ENCODE peak calls at places on chromosomes 5 and 9, in seven cellular contexts. U, E, C, L, S, P and Q are unnamed samples. For H3K27me3, the result is how much of the 10 kb centered on the place peaks cover.

GRCh38 chr9:98191615-98192502 is 578 bp downstream of the CORO2A start:
- DNase-seq in L (no peak), C (no peak), P (no peak), E (peak), S (peak), U (peak), Q (peak)

GRCh38 chr9:34254141-34254913 is 74.7 kb downstream of the KIF24 start:
- DNase-seq in S (no peak), P (no peak), E (no peak), C (peak), U (peak), L (no peak), Q (peak)

GRCh38 chr9:130433168-130433946 is 11.4 kb upstream of the ASS1 start:
- DNase-seq in L (no peak), C (peak), U (peak), P (no peak), E (no peak), S (peak), Q (no peak)

GRCh38 chr5:57441557-57441956 is 41.1 kb downstream of the ACTBL2 start:
- DNase-seq in U (peak), P (no peak), S (peak), C (peak), E (no peak), L (no peak), Q (peak)

GRCh38 chr5:95759634-95760033 is 28.5 kb downstream of the RHOBTB3 start:
- DNase-seq in E (peak), L (no peak), S (no peak), U (no peak), C (peak), P (no peak), Q (no peak)

GRCh38 chr9:97046228-97046627 is 7.3 kb upstream of the CTSV start:
- DNase-seq in E (peak), C (peak), L (no peak), U (peak), P (no peak), S (no peak), Q (peak)

GRCh38 chr9:37587521-37587920 is 4.9 kb downstream of the TOMM5 start:
- DNase-seq in S (no peak), L (no peak), C (no peak), P (no peak), E (no peak), U (no peak), Q (no peak)

GRCh38 chr5:127029513-127030258 is 672 bp downstream of the MARCHF3 start:
- DNase-seq in E (peak), P (no peak), U (peak), S (peak), L (peak), C (peak), Q (peak)

GRCh38 chr5:133691448-133691847 is 79.1 kb upstream of the FSTL4 start:
- DNase-seq in S (no peak), C (peak), P (no peak), E (no peak), U (no peak), L (no peak), Q (peak)

DNA sequence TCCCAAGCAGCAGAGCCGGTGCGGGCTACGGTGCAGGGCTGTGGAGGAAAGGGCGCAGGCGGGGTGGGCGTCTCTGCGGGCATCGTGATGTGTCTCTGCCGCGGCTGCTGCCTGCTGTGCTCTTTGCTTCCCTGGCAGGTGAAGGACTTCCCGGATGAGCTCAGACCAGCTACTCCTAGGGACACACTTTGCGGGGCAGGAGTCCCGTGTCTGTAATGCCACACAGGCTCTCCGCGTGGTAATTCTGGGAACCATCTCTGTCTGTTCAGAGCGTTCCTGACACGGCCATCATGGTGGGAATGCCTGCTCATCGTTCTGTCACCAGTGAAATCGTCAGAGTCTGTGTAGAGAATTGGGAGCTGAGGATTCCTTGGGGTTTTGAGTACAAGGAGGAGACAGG is 235.5 kb downstream of the FANCC start:
- DNase-seq in E (peak), C (no peak), S (no peak), L (no peak), U (no peak), P (no peak), Q (no peak)
- H3K27ac ChIP-seq in E (no peak), C (no peak), S (no peak), L (peak), U (no peak), P (no peak), Q (no peak)

GRCh38 chr9:105842023-105842644 is 147.8 kb downstream of the TMEM38B start:
- DNase-seq in P (no peak), E (peak), U (peak), C (peak), L (no peak), S (peak), Q (no peak)
- TF ChIP-seq CTCF in P (peak), E (peak), U (peak), C (peak), L (peak), S (peak), Q (peak)

DNA sequence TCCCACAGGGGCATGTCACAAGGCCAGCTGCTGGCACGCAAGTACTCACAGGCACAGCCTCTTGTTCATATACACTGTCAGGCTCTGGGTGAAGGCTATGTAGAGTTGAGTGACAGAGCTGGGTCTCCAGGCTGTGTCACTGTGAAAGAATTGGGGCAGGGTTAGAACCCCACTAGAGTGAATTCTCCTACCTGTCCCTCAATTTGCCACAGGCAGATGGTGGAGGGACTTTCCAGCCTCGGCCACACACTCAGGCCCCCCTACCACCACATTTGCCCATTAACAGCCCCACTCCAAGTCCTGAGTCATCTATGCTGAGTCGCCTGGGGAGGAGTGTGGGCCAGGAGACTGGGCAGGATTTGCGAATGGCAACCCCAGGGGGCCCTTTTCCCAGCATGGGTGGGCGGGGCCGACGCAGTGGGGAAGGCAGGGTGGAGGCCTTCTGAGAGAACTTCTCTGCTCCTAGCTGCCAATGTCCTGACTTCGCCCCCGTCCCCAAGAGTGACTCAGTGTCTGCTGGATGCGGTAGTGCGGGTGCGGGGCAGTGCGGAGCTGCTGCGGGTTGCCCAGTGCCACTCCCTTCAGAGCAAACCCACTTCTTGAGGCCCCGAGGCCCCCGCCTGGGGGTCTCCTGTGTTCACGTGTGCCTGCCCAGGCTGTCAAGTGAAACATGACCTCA is 50.3 kb upstream of the PSD2 start:
- DNase-seq in S (peak), C (peak), U (peak), P (no peak), L (peak), E (no peak), Q (no peak)
- H3K27me3 ChIP-seq in S (under half), C (under half), U (under half), P (under half), L (under half), E (under half), Q (half or more)

DNA sequence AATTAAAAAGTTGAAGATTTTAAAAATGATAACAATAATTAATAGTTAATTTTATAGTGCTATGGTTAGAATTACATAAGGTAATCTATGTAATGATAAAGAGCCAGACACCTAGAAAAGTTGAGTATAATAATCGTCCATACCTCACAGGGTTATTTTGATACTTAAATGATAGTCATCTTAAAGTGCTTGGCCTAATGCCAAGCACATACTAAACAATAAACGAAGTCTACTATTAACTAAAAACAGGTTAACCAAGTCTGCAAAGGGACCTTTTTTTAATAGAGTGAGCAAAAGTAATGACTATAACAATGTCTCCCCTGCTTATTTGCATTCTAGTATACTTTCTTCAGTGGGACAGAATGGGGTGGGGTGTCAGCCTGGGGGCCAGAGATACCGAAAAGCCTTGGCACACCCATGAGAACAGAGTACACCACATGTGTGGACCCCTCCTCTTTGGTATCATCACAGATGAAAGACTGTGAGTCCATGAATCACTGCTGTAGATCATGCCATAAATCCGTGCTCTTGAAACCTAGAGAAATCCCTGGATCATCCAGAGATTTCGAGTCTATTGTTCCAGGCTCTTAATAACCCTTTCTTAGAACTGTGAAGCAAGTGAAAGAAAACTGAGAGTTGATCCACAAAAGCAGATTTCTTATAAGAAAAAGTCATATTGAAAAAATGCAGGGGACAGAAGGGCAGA is 249.5 kb downstream of the PRELID2 start:
- DNase-seq in L (no peak), E (no peak), U (no peak), P (no peak), C (no peak), S (no peak), Q (no peak)
- H3K27ac ChIP-seq in L (no peak), E (no peak), U (no peak), P (no peak), C (no peak), S (no peak), Q (no peak)

DNA sequence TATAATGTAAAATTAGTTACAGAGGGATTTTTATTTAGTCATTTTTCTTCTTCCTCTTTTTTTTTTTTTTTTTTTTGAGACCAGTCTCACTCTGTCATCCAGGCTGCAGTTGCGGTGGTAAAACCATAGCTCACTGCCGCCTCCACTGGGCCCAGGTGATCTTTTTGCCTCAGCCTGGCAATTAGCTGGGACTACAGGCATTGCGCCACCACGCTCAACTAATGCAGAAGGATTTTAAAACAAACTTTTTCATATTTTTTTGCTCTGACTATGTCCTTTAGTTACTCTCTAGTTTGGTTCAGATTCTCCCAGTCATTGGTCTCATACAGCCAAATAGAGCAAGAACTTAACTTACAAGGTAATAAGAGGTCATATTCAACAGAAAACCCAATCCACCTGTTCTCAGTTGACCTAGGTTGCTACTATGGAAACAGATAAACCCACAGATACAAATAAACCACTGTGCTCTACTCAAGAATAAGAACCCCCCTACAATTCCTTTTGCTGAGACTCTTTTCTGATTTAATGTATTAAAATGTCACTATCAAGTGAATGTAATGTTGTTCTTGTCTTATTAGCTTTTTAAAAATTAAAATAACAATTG is 50.1 kb upstream of the TTC39B start:
- DNase-seq in U (no peak), E (peak), P (peak), C (no peak), S (no peak), L (no peak), Q (no peak)
- TF ChIP-seq CTCF in U (no peak), E (peak), P (no peak), C (no peak), S (no peak), L (no peak), Q (no peak)